ENCODE peak calls at places on chromosome 6, in nine cellular contexts. R, M, N, F, A, Z, S, O and P are unnamed samples.

GRCh38 chr6:30841644-30842504 is 42.4 kb upstream of the DDR1 start:
- DNase-seq in R (no peak), Z (no peak), M (no peak), F (peak), A (no peak), S (no peak), O (peak), N (peak), P (no peak)

GRCh38 chr6:43698584-43699349 is 11.2 kb upstream of the MRPS18A start:
- DNase-seq in N (peak), O (peak), S (peak), R (peak), F (peak), A (peak), M (peak), Z (no peak), P (no peak)

GRCh38 chr6:447381-448165 is 56.0 kb downstream of the IRF4 start:
- DNase-seq in R (no peak), M (no peak), Z (no peak), S (no peak), F (no peak), N (no peak), O (no peak), A (peak), P (no peak)

GRCh38 chr6:66496659-66497058 is 789.6 kb upstream of the EYS start:
- DNase-seq in R (no peak), F (no peak), O (peak), A (no peak), Z (no peak), S (no peak), N (no peak), M (no peak), P (no peak)

GRCh38 chr6:160005861-160006540 is 37.1 kb downstream of the IGF2R start:
- DNase-seq in R (peak), F (peak), Z (peak), A (no peak), M (peak), O (no peak), S (no peak), N (peak), P (no peak)

GRCh38 chr6:88722691-88723090 is 240.7 kb downstream of the RNGTT start:
- DNase-seq in M (no peak), Z (no peak), F (no peak), R (no peak), A (no peak), N (peak), S (peak), O (peak), P (peak)

GRCh38 chr6:69768664-69769063 is 28.1 kb downstream of the LMBRD1 start:
- DNase-seq in R (no peak), Z (no peak), A (no peak), F (no peak), N (no peak), O (no peak), M (no peak), S (no peak), P (no peak)

GRCh38 chr6:119349041-119349340 is 570 bp downstream of the MAN1A1 start:
- DNase-seq in A (no peak), F (no peak), N (no peak), M (no peak), Z (no peak), O (no peak), S (no peak), R (no peak), P (no peak)

GRCh38 chr6:5541751-5542432 is 280.6 kb downstream of the FARS2 start:
- DNase-seq in A (no peak), Z (no peak), S (peak), R (no peak), O (peak), F (peak), M (no peak), N (peak), P (peak)

GRCh38 chr6:786946-787763 is 94.2 kb upstream of the EXOC2 start:
- DNase-seq in O (peak), F (peak), A (no peak), S (no peak), N (peak), M (no peak), R (no peak), Z (no peak), P (no peak)

GRCh38 chr6:139175389-139175788 is 40.5 kb downstream of the HECA start:
- DNase-seq in N (no peak), Z (no peak), M (no peak), R (no peak), S (no peak), O (no peak), F (no peak), A (no peak), P (no peak)

GRCh38 chr6:145814501-145815350 is at the start of gene FBXO30:
- DNase-seq in Z (peak), S (peak), F (peak), R (peak), N (peak), O (peak), M (peak), A (peak), P (peak)

GRCh38 chr6:137870744-137871247 is 3.7 kb downstream of the TNFAIP3 start:
- DNase-seq in M (no peak), S (no peak), F (no peak), R (no peak), O (peak), A (no peak), N (peak), Z (no peak), P (no peak)

GRCh38 chr6:57310817-57311157 is 6.6 kb upstream of the PRIM2 start:
- DNase-seq in A (no peak), M (no peak), O (no peak), Z (no peak), N (no peak), R (no peak), F (no peak), S (no peak), P (no peak)

GRCh38 chr6:37777272-37777736 is 42.2 kb upstream of the ZFAND3 start:
- DNase-seq in R (no peak), S (no peak), Z (no peak), F (no peak), O (no peak), A (no peak), M (no peak), N (no peak), P (no peak)

GRCh38 chr6:33566182-33567084 is 13.6 kb downstream of the BAK1 start:
- DNase-seq in R (no peak), F (peak), S (peak), Z (no peak), A (no peak), O (no peak), N (peak), M (no peak), P (peak)

GRCh38 chr6:96394727-96395126 is 126.9 kb upstream of the UFL1 start:
- DNase-seq in A (no peak), S (no peak), F (peak), Z (no peak), M (no peak), N (no peak), O (no peak), R (no peak), P (no peak)

GRCh38 chr6:24775520-24776058 is 852 bp downstream of the GMNN start:
- DNase-seq in Z (no peak), R (no peak), A (no peak), M (no peak), O (peak), S (peak), F (peak), N (peak), P (peak)

GRCh38 chr6:169234634-169235033 is 19.0 kb downstream of the THBS2 start:
- DNase-seq in R (peak), Z (no peak), F (no peak), A (no peak), O (no peak), N (no peak), S (no peak), M (peak), P (no peak)

GRCh38 chr6:112144145-112144926 is 56.9 kb downstream of the FAM229B start:
- DNase-seq in M (no peak), S (no peak), N (peak), R (no peak), Z (no peak), F (no peak), A (no peak), O (no peak), P (no peak)

GRCh38 chr6:88780714-88781389 is 182.6 kb downstream of the RNGTT start:
- DNase-seq in A (no peak), O (peak), N (peak), M (peak), F (peak), S (peak), R (peak), Z (no peak), P (peak)

GRCh38 chr6:35305117-35305516 is 7.5 kb downstream of the DEF6 start:
- DNase-seq in S (no peak), Z (no peak), O (no peak), F (no peak), N (no peak), M (no peak), R (no peak), A (no peak), P (peak)

GRCh38 chr6:31053873-31054272 is 43.6 kb downstream of the MUC22 start:
- DNase-seq in S (no peak), M (no peak), O (no peak), R (peak), F (no peak), A (no peak), N (no peak), Z (no peak), P (no peak)

GRCh38 chr6:53837875-53838806 is 43.3 kb downstream of the LRRC1 start:
- DNase-seq in R (no peak), O (peak), A (no peak), M (no peak), Z (no peak), F (peak), N (peak), S (no peak), P (no peak)

GRCh38 chr6:158070513-158070912 is 88.8 kb downstream of the SYNJ2 start:
- DNase-seq in N (no peak), Z (peak), S (no peak), M (no peak), F (no peak), R (no peak), A (no peak), O (no peak), P (no peak)

GRCh38 chr6:45576648-45577624 is 199.2 kb upstream of the SUPT3H start:
- DNase-seq in A (no peak), O (peak), R (peak), N (no peak), S (no peak), Z (no peak), F (no peak), M (no peak), P (no peak)

GRCh38 chr6:11224252-11224965 is 8.1 kb downstream of the NEDD9 start:
- DNase-seq in F (no peak), R (no peak), M (no peak), N (peak), O (peak), S (peak), Z (no peak), A (no peak), P (no peak)

GRCh38 chr6:52694404-52694803 is 23.5 kb downstream of the TMEM14A start:
- DNase-seq in A (no peak), M (no peak), Z (no peak), N (no peak), O (no peak), R (no peak), S (no peak), F (no peak), P (no peak)

GRCh38 chr6:114989279-114989964 is 646.6 kb upstream of the HS3ST5 start:
- DNase-seq in A (no peak), Z (no peak), S (no peak), N (no peak), M (no peak), O (no peak), F (no peak), R (no peak), P (no peak)

GRCh38 chr6:26129656-26130055 is 42.4 kb downstream of the HFE start:
- DNase-seq in S (no peak), O (no peak), A (no peak), M (no peak), N (peak), R (no peak), F (no peak), Z (no peak), P (no peak)

GRCh38 chr6:149028767-149029405 is 282.1 kb downstream of the UST start:
- DNase-seq in S (peak), O (peak), R (peak), N (peak), A (no peak), F (peak), M (peak), Z (no peak), P (peak)

GRCh38 chr6:164039954-164040375 is 625.4 kb downstream of the QKI start:
- DNase-seq in A (no peak), N (no peak), M (peak), F (no peak), Z (peak), S (no peak), R (peak), O (no peak), P (peak)

GRCh38 chr6:7406743-7407142 is 17.1 kb downstream of the RIOK1 start:
- DNase-seq in M (no peak), Z (no peak), F (peak), O (peak), R (no peak), A (no peak), N (peak), S (no peak), P (peak)

GRCh38 chr6:68559052-68559451 is 76.0 kb upstream of the ADGRB3 start:
- DNase-seq in N (no peak), O (no peak), R (no peak), F (no peak), A (no peak), S (no peak), M (no peak), Z (no peak), P (no peak)

GRCh38 chr6:161891542-161891941 is 617.7 kb upstream of the AGPAT4 start:
- DNase-seq in S (no peak), F (no peak), A (no peak), R (no peak), N (no peak), Z (no peak), M (no peak), O (no peak), P (no peak)
- H3K27ac ChIP-seq in S (no peak), F (no peak), A (no peak), R (no peak), N (no peak), Z (no peak), M (no peak), O (no peak), P (no peak)

DNA sequence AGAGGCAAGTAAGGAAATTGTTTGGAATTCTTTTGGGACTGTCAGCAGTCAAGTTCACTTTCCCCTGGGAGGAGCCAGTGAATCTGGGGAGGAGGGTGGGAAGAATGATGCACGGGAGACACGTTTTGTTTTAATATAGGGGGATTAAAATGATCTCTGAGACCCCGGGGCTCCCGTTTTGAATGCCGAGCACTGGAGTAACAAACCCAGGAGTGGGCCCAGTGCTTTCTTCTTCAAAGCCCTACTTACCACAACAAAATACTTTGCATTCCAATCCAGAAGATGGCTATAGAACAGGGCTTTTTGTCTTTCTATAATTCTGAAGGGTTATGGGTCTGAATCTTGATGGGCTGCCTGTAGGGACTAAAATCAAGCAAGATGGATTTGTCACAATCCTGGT is 44.8 kb downstream of the SOBP start:
- DNase-seq in M (no peak), Z (no peak), S (no peak), A (no peak), R (no peak), F (no peak), N (no peak), O (no peak), P (no peak)
- H3K27ac ChIP-seq in M (no peak), Z (peak), S (no peak), A (peak), R (no peak), F (no peak), N (no peak), O (peak), P (no peak)

GRCh38 chr6:42227173-42227850 is 9.7 kb upstream of the MRPS10 start:
- DNase-seq in F (no peak), Z (peak), R (no peak), A (no peak), M (no peak), S (no peak), N (no peak), O (no peak), P (peak)
- H3K27ac ChIP-seq in F (no peak), Z (no peak), R (no peak), A (no peak), M (no peak), S (peak), N (peak), O (peak), P (peak)

GRCh38 chr6:135722679-135723078 is 128.8 kb upstream of the PDE7B start:
- DNase-seq in O (peak), N (peak), F (peak), S (peak), R (no peak), A (no peak), Z (no peak), M (no peak), P (no peak)

DNA sequence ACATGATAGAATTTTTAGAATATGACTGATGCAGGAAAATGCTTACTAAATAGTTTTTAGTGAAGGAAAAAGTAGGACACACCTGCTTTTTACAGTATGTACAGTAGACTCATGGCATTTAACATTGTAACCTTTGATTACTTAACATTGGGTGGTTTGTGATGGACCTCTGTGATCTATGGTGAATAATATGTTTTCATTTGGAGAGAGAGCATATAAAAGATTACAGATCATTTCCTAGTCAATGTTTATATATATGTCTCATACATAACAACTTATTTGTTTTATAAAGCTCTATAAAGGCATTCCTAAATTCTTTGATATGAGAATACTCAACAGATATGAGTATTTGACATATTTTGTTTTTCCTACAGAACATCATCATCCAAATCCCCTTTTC is 129.3 kb upstream of the PDE7B start:
- DNase-seq in A (no peak), R (no peak), Z (no peak), O (no peak), F (no peak), M (no peak), S (no peak), N (peak), P (no peak)
- H3K27ac ChIP-seq in A (no peak), R (no peak), Z (no peak), O (peak), F (no peak), M (no peak), S (peak), N (peak), P (no peak)

GRCh38 chr6:150347845-150348244 is 21.0 kb upstream of the IYD start:
- DNase-seq in Z (no peak), A (no peak), S (no peak), N (no peak), F (no peak), O (no peak), M (no peak), R (no peak), P (no peak)

GRCh38 chr6:150354754-150355571 is 13.8 kb upstream of the IYD start:
- DNase-seq in O (no peak), F (no peak), A (no peak), N (peak), Z (no peak), S (peak), R (no peak), M (no peak), P (no peak)

GRCh38 chr6:150353445-150353844 is 15.4 kb upstream of the IYD start:
- DNase-seq in N (no peak), S (no peak), O (no peak), R (no peak), F (no peak), Z (no peak), M (no peak), A (no peak), P (no peak)

GRCh38 chr6:150355932-150356331 is 12.9 kb upstream of the IYD start:
- DNase-seq in Z (no peak), N (no peak), R (no peak), A (no peak), M (no peak), F (no peak), S (no peak), O (no peak), P (no peak)

DNA sequence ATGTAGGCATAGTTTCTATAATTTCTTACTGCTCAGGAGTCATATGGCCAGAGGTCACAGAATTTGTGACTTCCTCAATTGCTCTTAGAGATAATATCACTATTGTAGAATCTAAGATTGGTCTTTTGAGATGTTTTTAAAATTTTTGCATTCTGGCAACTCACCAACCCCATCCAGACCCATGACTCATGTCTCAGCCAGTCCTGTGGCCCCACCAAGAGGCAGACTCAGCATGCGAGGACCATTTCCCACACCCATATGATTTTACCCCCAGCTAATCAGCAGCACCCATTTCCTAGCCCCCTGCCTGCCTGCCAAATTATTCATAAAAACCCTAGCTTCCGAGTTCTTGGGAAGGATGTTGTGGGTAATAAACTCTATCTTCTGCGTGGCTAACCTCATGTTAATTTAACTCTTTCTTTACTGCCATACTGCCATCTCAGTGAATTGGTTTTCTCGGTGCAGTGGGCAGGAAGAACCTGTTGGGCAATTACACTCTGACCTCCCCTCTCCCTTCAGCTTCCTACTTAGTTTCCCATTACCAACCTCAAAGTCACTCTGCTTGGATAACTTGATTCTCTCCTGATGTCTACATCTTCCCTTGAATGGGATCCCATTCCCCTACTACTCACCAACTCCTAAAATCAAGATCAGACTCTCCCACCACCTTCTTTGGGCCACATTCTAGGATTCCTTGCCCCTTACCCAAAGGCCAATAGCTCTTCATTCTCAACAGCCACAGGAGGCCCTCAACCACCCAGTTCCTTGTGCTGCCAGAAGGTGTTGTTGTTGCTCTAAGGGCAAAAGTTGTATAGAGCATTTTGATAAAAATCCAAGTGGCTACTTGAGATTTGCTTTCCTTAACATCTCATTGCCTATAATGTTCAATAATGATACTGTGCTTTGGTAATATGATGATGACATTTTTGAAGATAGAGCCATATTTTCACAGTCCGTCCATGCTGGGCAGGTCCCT is 16.2 kb upstream of the IYD start:
- DNase-seq in R (no peak), Z (no peak), N (peak), O (peak), F (no peak), A (no peak), M (no peak), S (peak), P (no peak)
- H3K27ac ChIP-seq in R (no peak), Z (no peak), N (no peak), O (no peak), F (no peak), A (no peak), M (no peak), S (peak), P (no peak)